ENCODE peak calls at places on chromosome 5, in eight cellular contexts. C is mucosa of gallbladder, V is heart right ventricle, M is HCEC 1CT, T is T-helper 9 cell, E is T-cell, N is NCI-H1436 treated with DMSO at 0.1 percent for 48 hours, R is HT1080. Q is an unnamed sample.

GRCh38 chr5:91162534-91163381 is 220.4 kb downstream of the ARRDC3 start:
- DNase-seq in C (peak; percentile 86), V (peak; percentile 59), M (peak; percentile 92), T (peak; percentile 5), E (peak; percentile 8), N (no peak), R (peak; percentile 96), Q (peak; percentile 21)

GRCh38 chr5:170268153-170268689 is 29.4 kb downstream of the LCP2 start:
- DNase-seq in C (no peak), V (no peak), M (no peak), T (no peak), E (no peak), N (no peak), R (no peak), Q (no peak)

GRCh38 chr5:135890867-135891266 is 4.8 kb downstream of the IL9 start:
- DNase-seq in C (no peak), V (no peak), M (no peak), T (no peak), E (no peak), N (no peak), R (peak; percentile 21), Q (no peak)

GRCh38 chr5:166046956-166047355 is 2244.5 kb upstream of the WWC1 start:
- DNase-seq in C (no peak), V (no peak), M (no peak), T (no peak), E (no peak), N (no peak), R (no peak), Q (no peak)

GRCh38 chr5:35159370-35159742 is 70.9 kb downstream of the PRLR start:
- DNase-seq in C (peak; percentile 31), V (no peak), M (no peak), T (no peak), E (no peak), N (no peak), R (no peak), Q (no peak)

GRCh38 chr5:157612071-157612476 is 36.5 kb upstream of the ADAM19 start:
- DNase-seq in C (no peak), V (no peak), M (no peak), T (no peak), E (no peak), N (no peak), R (no peak), Q (no peak)

GRCh38 chr5:142017832-142018427 is 5.1 kb upstream of the GNPDA1 start:
- DNase-seq in C (no peak), V (no peak), M (peak; percentile 27), T (no peak), E (no peak), N (no peak), R (peak; percentile 55), Q (no peak)

GRCh38 chr5:78509884-78510769 is 138.4 kb downstream of the LHFPL2 start:
- DNase-seq in C (peak; percentile 64), V (peak; percentile 63), M (no peak), T (peak; percentile 2), E (peak; percentile 5), N (no peak), R (no peak), Q (peak; percentile 9)

GRCh38 chr5:168433982-168434381 is 52.3 kb upstream of the RARS1 start:
- DNase-seq in C (no peak), V (no peak), M (no peak), T (no peak), E (no peak), N (no peak), R (no peak), Q (no peak)

GRCh38 chr5:102691434-102691833 is 63.7 kb upstream of the PAM start:
- DNase-seq in C (no peak), V (no peak), M (no peak), T (no peak), E (no peak), N (no peak), R (no peak), Q (no peak)

GRCh38 chr5:103293719-103294118 is 35.2 kb downstream of the MACIR start:
- DNase-seq in C (no peak), V (no peak), M (no peak), T (no peak), E (no peak), N (no peak), R (no peak), Q (no peak)

GRCh38 chr5:179795049-179795862 is 1.5 kb downstream of the LTC4S start:
- DNase-seq in C (no peak), V (no peak), M (no peak), T (no peak), E (no peak), N (no peak), R (no peak), Q (no peak)

GRCh38 chr5:91670565-91670964 is 287.4 kb upstream of the ARRDC3 start:
- DNase-seq in C (no peak), V (peak; percentile 13), M (no peak), T (no peak), E (no peak), N (no peak), R (no peak), Q (no peak)

GRCh38 chr5:76376141-76376900 is 26.8 kb upstream of the IQGAP2 start:
- DNase-seq in C (no peak), V (no peak), M (no peak), T (no peak), E (no peak), N (no peak), R (peak; percentile 13), Q (no peak)

GRCh38 chr5:74767579-74767913 is 497 bp downstream of the NSA2 start:
- DNase-seq in C (no peak), V (peak; percentile 7), M (peak; percentile 49), T (no peak), E (no peak), N (no peak), R (no peak), Q (no peak)

GRCh38 chr5:124102491-124102890 is 590.5 kb downstream of the CSNK1G3 start:
- DNase-seq in C (no peak), V (no peak), M (peak; percentile 47), T (no peak), E (no peak), N (no peak), R (no peak), Q (no peak)

GRCh38 chr5:1378866-1379659 is 34.2 kb upstream of the CLPTM1L start:
- DNase-seq in C (no peak), V (no peak), M (no peak), T (no peak), E (no peak), N (no peak), R (no peak), Q (no peak)

GRCh38 chr5:108726446-108727091 is 21.1 kb upstream of the FER start:
- DNase-seq in C (no peak), V (no peak), M (peak; percentile 17), T (no peak), E (no peak), N (no peak), R (peak; percentile 52), Q (no peak)

Q was measured in stimulated activated CD8-positive, alpha-beta memory T cell treated with anti-CD3 and anti-CD28 coated beads, Interleukin-2, amount 100 ng/mL, for 1 hour.